ENCODE peak calls at places on chromosomes 11 and 22, in six cellular contexts. One of them, this sample, is unnamed.
A peak's percentile ranks its signal among the peaks of the same experiment; 100 is the strongest.

GRCh38 chr11:27347949-27348879 is 14.8 kb downstream of the CCDC34 start:
- DNase-seq in ecto neural progenitor cell: no peak
- DNase-seq in NCI-H774: peak; percentile 55
- DNase-seq in endothelial cell of umbilical vein: no peak
- DNase-seq in H7: peak; percentile 35
- DNase-seq in activated T-cell treated with anti-CD3 and anti-CD28 coated beads for 24 hours: no peak
- DNase-seq in this sample: peak; percentile 31

GRCh38 chr11:60195923-60196368 is 13.1 kb upstream of the MS4A6A start:
- DNase-seq in ecto neural progenitor cell: no peak
- DNase-seq in NCI-H774: no peak
- DNase-seq in endothelial cell of umbilical vein: peak; percentile 81
- DNase-seq in H7: no peak
- DNase-seq in activated T-cell treated with anti-CD3 and anti-CD28 coated beads for 24 hours: no peak
- DNase-seq in this sample: no peak

GRCh38 chr11:46210133-46210636 is 67.3 kb upstream of the CREB3L1 start:
- DNase-seq in ecto neural progenitor cell: no peak
- DNase-seq in NCI-H774: no peak
- DNase-seq in endothelial cell of umbilical vein: no peak
- DNase-seq in H7: no peak
- DNase-seq in activated T-cell treated with anti-CD3 and anti-CD28 coated beads for 24 hours: no peak
- DNase-seq in this sample: no peak

GRCh38 chr11:9787981-9788521 is 124.2 kb downstream of the SWAP70 start:
- DNase-seq in ecto neural progenitor cell: no peak
- DNase-seq in NCI-H774: no peak
- DNase-seq in endothelial cell of umbilical vein: no peak
- DNase-seq in H7: no peak
- DNase-seq in activated T-cell treated with anti-CD3 and anti-CD28 coated beads for 24 hours: no peak
- DNase-seq in this sample: no peak

GRCh38 chr11:67302571-67303131 is 679 bp upstream of the SSH3 start:
- DNase-seq in ecto neural progenitor cell: peak; percentile 72
- DNase-seq in NCI-H774: peak; percentile 42
- DNase-seq in endothelial cell of umbilical vein: no peak
- DNase-seq in H7: peak; percentile 89
- DNase-seq in activated T-cell treated with anti-CD3 and anti-CD28 coated beads for 24 hours: no peak
- DNase-seq in this sample: no peak

GRCh38 chr11:789951-790350 is at the start of gene CEND1:
- DNase-seq in ecto neural progenitor cell: no peak
- DNase-seq in NCI-H774: no peak
- DNase-seq in endothelial cell of umbilical vein: no peak
- DNase-seq in H7: peak; percentile 94
- DNase-seq in activated T-cell treated with anti-CD3 and anti-CD28 coated beads for 24 hours: peak; percentile 43
- DNase-seq in this sample: peak; percentile 70

GRCh38 chr11:129702410-129703390 is 112.9 kb upstream of the TMEM45B start:
- DNase-seq in ecto neural progenitor cell: no peak
- DNase-seq in NCI-H774: no peak
- DNase-seq in endothelial cell of umbilical vein: no peak
- DNase-seq in H7: no peak
- DNase-seq in activated T-cell treated with anti-CD3 and anti-CD28 coated beads for 24 hours: no peak
- DNase-seq in this sample: no peak

GRCh38 chr11:18720811-18721575 is 5.0 kb downstream of the IGSF22 start:
- DNase-seq in ecto neural progenitor cell: peak; percentile 94
- DNase-seq in NCI-H774: peak; percentile 72
- DNase-seq in endothelial cell of umbilical vein: peak; percentile 72
- DNase-seq in H7: peak; percentile 94
- DNase-seq in activated T-cell treated with anti-CD3 and anti-CD28 coated beads for 24 hours: peak; percentile 78
- DNase-seq in this sample: peak; percentile 91

GRCh38 chr22:49657974-49658550 is 169.6 kb downstream of the BRD1 start:
- DNase-seq in ecto neural progenitor cell: no peak
- DNase-seq in NCI-H774: no peak
- DNase-seq in endothelial cell of umbilical vein: no peak
- DNase-seq in H7: no peak
- DNase-seq in activated T-cell treated with anti-CD3 and anti-CD28 coated beads for 24 hours: no peak
- DNase-seq in this sample: no peak

GRCh38 chr22:29787371-29787980 is 20.3 kb downstream of the UQCR10 start:
- DNase-seq in ecto neural progenitor cell: no peak
- DNase-seq in NCI-H774: no peak
- DNase-seq in endothelial cell of umbilical vein: no peak
- DNase-seq in H7: peak; percentile 43
- DNase-seq in activated T-cell treated with anti-CD3 and anti-CD28 coated beads for 24 hours: no peak
- DNase-seq in this sample: no peak

GRCh38 chr11:81278986-81279385 is 1454.7 kb downstream of the FAM181B start:
- DNase-seq in ecto neural progenitor cell: no peak
- DNase-seq in NCI-H774: no peak
- DNase-seq in endothelial cell of umbilical vein: no peak
- DNase-seq in H7: no peak
- DNase-seq in activated T-cell treated with anti-CD3 and anti-CD28 coated beads for 24 hours: no peak
- DNase-seq in this sample: no peak

GRCh38 chr22:17910561-17911311 is 113.6 kb downstream of the MICAL3 start:
- DNase-seq in ecto neural progenitor cell: peak; percentile 72
- DNase-seq in NCI-H774: no peak
- DNase-seq in endothelial cell of umbilical vein: peak; percentile 94
- DNase-seq in H7: peak; percentile 72
- DNase-seq in activated T-cell treated with anti-CD3 and anti-CD28 coated beads for 24 hours: no peak
- DNase-seq in this sample: no peak

GRCh38 chr11:105236631-105237030 is 97.1 kb upstream of the CARD18 start:
- DNase-seq in ecto neural progenitor cell: no peak
- DNase-seq in NCI-H774: no peak
- DNase-seq in endothelial cell of umbilical vein: no peak
- DNase-seq in H7: no peak
- DNase-seq in activated T-cell treated with anti-CD3 and anti-CD28 coated beads for 24 hours: no peak
- DNase-seq in this sample: no peak

GRCh38 chr22:39292561-39293074 is 26.8 kb downstream of the RPL3 start:
- DNase-seq in ecto neural progenitor cell: peak; percentile 81
- DNase-seq in NCI-H774: peak; percentile 32
- DNase-seq in endothelial cell of umbilical vein: peak; percentile 96
- DNase-seq in H7: peak; percentile 85
- DNase-seq in activated T-cell treated with anti-CD3 and anti-CD28 coated beads for 24 hours: no peak
- DNase-seq in this sample: no peak

GRCh38 chr11:126061707-126062678 is 673 bp downstream of the CDON start:
- DNase-seq in ecto neural progenitor cell: peak; percentile 66
- DNase-seq in NCI-H774: peak; percentile 38
- DNase-seq in endothelial cell of umbilical vein: peak; percentile 36
- DNase-seq in H7: peak; percentile 79
- DNase-seq in activated T-cell treated with anti-CD3 and anti-CD28 coated beads for 24 hours: peak; percentile 13
- DNase-seq in this sample: peak; percentile 76

GRCh38 chr22:34623580-34623979 is 442.4 kb upstream of the ISX start:
- DNase-seq in ecto neural progenitor cell: no peak
- DNase-seq in NCI-H774: no peak
- DNase-seq in endothelial cell of umbilical vein: no peak
- DNase-seq in H7: no peak
- DNase-seq in activated T-cell treated with anti-CD3 and anti-CD28 coated beads for 24 hours: no peak
- DNase-seq in this sample: no peak

GRCh38 chr22:19377565-19378361 is 53.8 kb downstream of the HIRA start:
- DNase-seq in ecto neural progenitor cell: no peak
- DNase-seq in NCI-H774: no peak
- DNase-seq in endothelial cell of umbilical vein: no peak
- DNase-seq in H7: no peak
- DNase-seq in activated T-cell treated with anti-CD3 and anti-CD28 coated beads for 24 hours: no peak
- DNase-seq in this sample: no peak

GRCh38 chr11:103737791-103738190 is 298.6 kb upstream of the DDI1 start:
- DNase-seq in ecto neural progenitor cell: no peak
- DNase-seq in NCI-H774: no peak
- DNase-seq in endothelial cell of umbilical vein: no peak
- DNase-seq in H7: no peak
- DNase-seq in activated T-cell treated with anti-CD3 and anti-CD28 coated beads for 24 hours: no peak
- DNase-seq in this sample: no peak

GRCh38 chr11:1820463-1821325 is 14.1 kb upstream of the SYT8 start:
- DNase-seq in ecto neural progenitor cell: no peak
- DNase-seq in NCI-H774: no peak
- DNase-seq in endothelial cell of umbilical vein: no peak
- DNase-seq in H7: no peak
- DNase-seq in activated T-cell treated with anti-CD3 and anti-CD28 coated beads for 24 hours: no peak
- DNase-seq in this sample: no peak

GRCh38 chr22:37187891-37188761 is at the start of gene C1QTNF6:
- DNase-seq in ecto neural progenitor cell: peak; percentile 84
- DNase-seq in NCI-H774: no peak
- DNase-seq in endothelial cell of umbilical vein: peak; percentile 57
- DNase-seq in H7: peak; percentile 77
- DNase-seq in activated T-cell treated with anti-CD3 and anti-CD28 coated beads for 24 hours: no peak
- DNase-seq in this sample: peak; percentile 7

GRCh38 chr11:65865550-65866172 is 5.4 kb downstream of the MUS81 start:
- DNase-seq in ecto neural progenitor cell: no peak
- DNase-seq in NCI-H774: no peak
- DNase-seq in endothelial cell of umbilical vein: no peak
- DNase-seq in H7: no peak
- DNase-seq in activated T-cell treated with anti-CD3 and anti-CD28 coated beads for 24 hours: no peak
- DNase-seq in this sample: no peak

GRCh38 chr11:108886608-108887007 is 221.7 kb downstream of the DDX10 start:
- DNase-seq in ecto neural progenitor cell: no peak
- DNase-seq in NCI-H774: no peak
- DNase-seq in endothelial cell of umbilical vein: peak; percentile 70
- DNase-seq in H7: no peak
- DNase-seq in activated T-cell treated with anti-CD3 and anti-CD28 coated beads for 24 hours: no peak
- DNase-seq in this sample: no peak

GRCh38 chr22:49899530-49899929 is 18.7 kb downstream of the ALG12 start:
- DNase-seq in ecto neural progenitor cell: no peak
- DNase-seq in NCI-H774: no peak
- DNase-seq in endothelial cell of umbilical vein: no peak
- DNase-seq in H7: no peak
- DNase-seq in activated T-cell treated with anti-CD3 and anti-CD28 coated beads for 24 hours: no peak
- DNase-seq in this sample: no peak

GRCh38 chr22:30392661-30393321 is 4.0 kb upstream of the SEC14L2 start:
- DNase-seq in ecto neural progenitor cell: peak; percentile 67
- DNase-seq in NCI-H774: no peak
- DNase-seq in endothelial cell of umbilical vein: no peak
- DNase-seq in H7: peak; percentile 64
- DNase-seq in activated T-cell treated with anti-CD3 and anti-CD28 coated beads for 24 hours: no peak
- DNase-seq in this sample: no peak

GRCh38 chr11:45580399-45580798 is 85.0 kb downstream of the CHST1 start:
- DNase-seq in ecto neural progenitor cell: peak; percentile 66
- DNase-seq in NCI-H774: no peak
- DNase-seq in endothelial cell of umbilical vein: peak; percentile 44
- DNase-seq in H7: peak; percentile 77
- DNase-seq in activated T-cell treated with anti-CD3 and anti-CD28 coated beads for 24 hours: no peak
- DNase-seq in this sample: no peak

GRCh38 chr22:33654173-33654890 is 265.9 kb downstream of the LARGE1 start:
- DNase-seq in ecto neural progenitor cell: no peak
- DNase-seq in NCI-H774: no peak
- DNase-seq in endothelial cell of umbilical vein: no peak
- DNase-seq in H7: peak; percentile 13
- DNase-seq in activated T-cell treated with anti-CD3 and anti-CD28 coated beads for 24 hours: no peak
- DNase-seq in this sample: no peak

GRCh38 chr11:17250561-17251350 is 25.8 kb upstream of the NUCB2 start:
- DNase-seq in ecto neural progenitor cell: no peak
- DNase-seq in NCI-H774: no peak
- DNase-seq in endothelial cell of umbilical vein: no peak
- DNase-seq in H7: no peak
- DNase-seq in activated T-cell treated with anti-CD3 and anti-CD28 coated beads for 24 hours: no peak
- DNase-seq in this sample: no peak

GRCh38 chr11:100730266-100730665 is 43.2 kb downstream of the ARHGAP42 start:
- DNase-seq in ecto neural progenitor cell: no peak
- DNase-seq in NCI-H774: no peak
- DNase-seq in endothelial cell of umbilical vein: no peak
- DNase-seq in H7: no peak
- DNase-seq in activated T-cell treated with anti-CD3 and anti-CD28 coated beads for 24 hours: no peak
- DNase-seq in this sample: no peak

GRCh38 chr11:75509201-75509600 is 16.5 kb downstream of the GDPD5 start:
- DNase-seq in ecto neural progenitor cell: no peak
- DNase-seq in NCI-H774: no peak
- DNase-seq in endothelial cell of umbilical vein: no peak
- DNase-seq in H7: no peak
- DNase-seq in activated T-cell treated with anti-CD3 and anti-CD28 coated beads for 24 hours: no peak
- DNase-seq in this sample: no peak

This sample was measured in NCI-H1105.